ENCODE peak calls at places on chromosomes 5 and 9, in eight cellular contexts. T is T47D; F is activated gamma-delta T cell treated with anti-CD3 and anti-CD28 coated beads, Interleukin-2, amount 50 U/mL, for 16 hours; X is amniotic stem cell; E is NCI-H1092 treated with DMSO at 0.1 percent for 48 hours; P is T1000; Z is IMR-90; V is OCI-LY7. G is an unnamed sample.

GRCh38 chr9:20990867-20991266 is 40.6 kb downstream of the HACD4 start:
- DNase-seq in T (no peak), F (no peak), X (no peak), E (no peak), P (no peak), Z (no peak), V (no peak), G (no peak)

GRCh38 chr9:135641745-135642144 is 2.4 kb upstream of the GLT6D1 start:
- DNase-seq in T (no peak), F (no peak), X (no peak), E (no peak), P (no peak), Z (peak), V (no peak), G (no peak)

GRCh38 chr9:131122158-131122557 is 3.2 kb upstream of the NUP214 start:
- DNase-seq in T (no peak), F (no peak), X (no peak), E (no peak), P (no peak), Z (no peak), V (no peak), G (no peak)

GRCh38 chr5:127894461-127894860 is 189.1 kb upstream of the SLC12A2 start:
- DNase-seq in T (no peak), F (no peak), X (no peak), E (no peak), P (no peak), Z (no peak), V (no peak), G (no peak)

GRCh38 chr9:108580021-108580439 is 275.8 kb downstream of the ACTL7B start:
- DNase-seq in T (no peak), F (no peak), X (no peak), E (no peak), P (no peak), Z (no peak), V (no peak), G (peak)

GRCh38 chr5:97752871-97753270 is 569.8 kb upstream of the RIOK2 start:
- DNase-seq in T (no peak), F (no peak), X (no peak), E (no peak), P (no peak), Z (peak), V (no peak), G (no peak)

GRCh38 chr5:76363385-76364261 is 39.5 kb upstream of the IQGAP2 start:
- DNase-seq in T (no peak), F (no peak), X (no peak), E (no peak), P (no peak), Z (no peak), V (peak), G (no peak)

GRCh38 chr9:128940946-128941755 is 6.3 kb downstream of the DOLK start:
- DNase-seq in T (no peak), F (no peak), X (no peak), E (no peak), P (no peak), Z (no peak), V (no peak), G (no peak)

GRCh38 chr5:148829248-148829594 is 2.8 kb downstream of the ADRB2 start:
- DNase-seq in T (no peak), F (no peak), X (no peak), E (no peak), P (no peak), Z (no peak), V (peak), G (no peak)

GRCh38 chr9:127658431-127658830 is 46.4 kb downstream of the STXBP1 start:
- DNase-seq in T (no peak), F (no peak), X (no peak), E (no peak), P (no peak), Z (no peak), V (no peak), G (no peak)

GRCh38 chr5:125140855-125141254 is 394.4 kb upstream of the ZNF608 start:
- DNase-seq in T (no peak), F (no peak), X (peak), E (peak), P (no peak), Z (peak), V (peak), G (peak)

GRCh38 chr9:136285501-136286358 is 18.2 kb downstream of the CCDC187 start:
- DNase-seq in T (no peak), F (no peak), X (no peak), E (no peak), P (no peak), Z (no peak), V (no peak), G (no peak)

GRCh38 chr5:17189381-17190036 is 27.9 kb upstream of the BASP1 start:
- DNase-seq in T (peak), F (peak), X (peak), E (peak), P (peak), Z (peak), V (peak), G (peak)

GRCh38 chr5:19314840-19315239 is 673.2 kb downstream of the CDH18 start:
- DNase-seq in T (no peak), F (no peak), X (no peak), E (no peak), P (no peak), Z (no peak), V (no peak), G (peak)

GRCh38 chr5:132813599-132814440 is 718 bp downstream of the SOWAHA start:
- DNase-seq in T (peak), F (peak), X (no peak), E (no peak), P (no peak), Z (no peak), V (no peak), G (no peak)

GRCh38 chr5:14523243-14524034 is 58.2 kb upstream of the OTULINL start:
- DNase-seq in T (no peak), F (no peak), X (no peak), E (no peak), P (no peak), Z (no peak), V (no peak), G (no peak)

GRCh38 chr9:119961774-119962408 is 592.7 kb upstream of the BRINP1 start:
- DNase-seq in T (no peak), F (no peak), X (no peak), E (no peak), P (no peak), Z (peak), V (no peak), G (no peak)

GRCh38 chr5:36239370-36240293 is 2.1 kb downstream of the NADK2 start:
- DNase-seq in T (no peak), F (no peak), X (no peak), E (peak), P (no peak), Z (no peak), V (peak), G (no peak)

GRCh38 chr5:6592611-6593010 is 40.2 kb downstream of the NSUN2 start:
- DNase-seq in T (no peak), F (no peak), X (no peak), E (no peak), P (no peak), Z (peak), V (no peak), G (no peak)

GRCh38 chr5:139660916-139661814 is 13.0 kb downstream of the CXXC5 start:
- DNase-seq in T (no peak), F (no peak), X (peak), E (no peak), P (peak), Z (peak), V (no peak), G (peak)

GRCh38 chr5:58240286-58240685 is 219.6 kb downstream of the PLK2 start:
- DNase-seq in T (no peak), F (no peak), X (peak), E (no peak), P (no peak), Z (peak), V (no peak), G (peak)

GRCh38 chr9:35562895-35563746 is 41.9 kb upstream of the TESK1 start:
- DNase-seq in T (no peak), F (no peak), X (no peak), E (no peak), P (no peak), Z (no peak), V (no peak), G (no peak)

GRCh38 chr9:119677811-119678530 is 308.7 kb upstream of the BRINP1 start:
- DNase-seq in T (no peak), F (no peak), X (no peak), E (no peak), P (no peak), Z (no peak), V (no peak), G (no peak)

GRCh38 chr5:134502259-134502658 is 23.2 kb upstream of the JADE2 start:
- DNase-seq in T (no peak), F (no peak), X (no peak), E (no peak), P (no peak), Z (no peak), V (no peak), G (no peak)

GRCh38 chr9:134544388-134545212 is 97.0 kb upstream of the COL5A1 start:
- DNase-seq in T (no peak), F (no peak), X (peak), E (no peak), P (peak), Z (peak), V (no peak), G (peak)

G was measured in RCC 7860.